ENCODE peak calls at places on chromosomes 2 and 18, in eight cellular contexts. One of them, this sample, is unnamed.

GRCh38 chr18:13287372-13287771 is 68.8 kb downstream of the LDLRAD4 start:
- DNase-seq in B cell: no peak
- DNase-seq in colonic mucosa: no peak
- DNase-seq in foreskin keratinocyte: no peak
- DNase-seq in MCF 10A: no peak
- DNase-seq in psoas muscle: no peak
- DNase-seq in GM12865: no peak
- DNase-seq in MM.1S: no peak
- DNase-seq in this sample: no peak

GRCh38 chr2:101616411-101616810 is 81.1 kb upstream of the MAP4K4 start:
- DNase-seq in GM12865: no peak
- DNase-seq in colonic mucosa: no peak
- DNase-seq in MCF 10A: no peak
- DNase-seq in psoas muscle: no peak
- DNase-seq in MM.1S: no peak
- DNase-seq in B cell: no peak
- DNase-seq in foreskin keratinocyte: no peak
- DNase-seq in this sample: no peak

GRCh38 chr2:205568620-205569019 is 113.7 kb upstream of the NRP2 start:
- DNase-seq in GM12865: no peak
- DNase-seq in psoas muscle: no peak
- DNase-seq in foreskin keratinocyte: peak; percentile 78
- DNase-seq in B cell: no peak
- DNase-seq in MCF 10A: no peak
- DNase-seq in MM.1S: no peak
- DNase-seq in colonic mucosa: no peak
- DNase-seq in this sample: no peak

GRCh38 chr2:37394263-37394662 is 49.8 kb downstream of the QPCT start:
- DNase-seq in foreskin keratinocyte: no peak
- DNase-seq in psoas muscle: no peak
- DNase-seq in MM.1S: peak; percentile 72
- DNase-seq in GM12865: peak; percentile 44
- DNase-seq in B cell: no peak
- DNase-seq in colonic mucosa: no peak
- DNase-seq in MCF 10A: no peak
- DNase-seq in this sample: no peak

GRCh38 chr2:200448460-200448859 is 61.4 kb downstream of the KCTD18 start:
- DNase-seq in GM12865: no peak
- DNase-seq in B cell: no peak
- DNase-seq in MCF 10A: no peak
- DNase-seq in colonic mucosa: no peak
- DNase-seq in psoas muscle: no peak
- DNase-seq in foreskin keratinocyte: no peak
- DNase-seq in MM.1S: no peak
- DNase-seq in this sample: no peak

GRCh38 chr2:7916670-7917069 is 765.2 kb upstream of the ID2 start:
- DNase-seq in MCF 10A: no peak
- DNase-seq in B cell: no peak
- DNase-seq in psoas muscle: no peak
- DNase-seq in colonic mucosa: no peak
- DNase-seq in foreskin keratinocyte: no peak
- DNase-seq in GM12865: no peak
- DNase-seq in MM.1S: no peak
- DNase-seq in this sample: no peak

GRCh38 chr2:33226546-33226945 is 249.9 kb upstream of the RASGRP3 start:
- DNase-seq in psoas muscle: no peak
- DNase-seq in MCF 10A: no peak
- DNase-seq in foreskin keratinocyte: no peak
- DNase-seq in MM.1S: no peak
- DNase-seq in colonic mucosa: no peak
- DNase-seq in B cell: no peak
- DNase-seq in GM12865: no peak
- DNase-seq in this sample: no peak

GRCh38 chr2:33292981-33293586 is 183.4 kb upstream of the RASGRP3 start:
- DNase-seq in GM12865: peak; percentile 24
- DNase-seq in MCF 10A: no peak
- DNase-seq in B cell: no peak
- DNase-seq in foreskin keratinocyte: no peak
- DNase-seq in colonic mucosa: no peak
- DNase-seq in MM.1S: peak; percentile 67
- DNase-seq in psoas muscle: no peak
- DNase-seq in this sample: no peak

GRCh38 chr2:85017436-85018048 is 46.6 kb downstream of the KCMF1 start:
- DNase-seq in MCF 10A: no peak
- DNase-seq in colonic mucosa: no peak
- DNase-seq in MM.1S: no peak
- DNase-seq in B cell: peak; percentile 27
- DNase-seq in psoas muscle: no peak
- DNase-seq in foreskin keratinocyte: no peak
- DNase-seq in GM12865: peak; percentile 4
- DNase-seq in this sample: no peak

GRCh38 chr18:51727780-51728179 is 530.3 kb upstream of the MEX3C start:
- DNase-seq in GM12865: peak; percentile 73
- DNase-seq in psoas muscle: no peak
- DNase-seq in foreskin keratinocyte: no peak
- DNase-seq in MM.1S: peak; percentile 38
- DNase-seq in B cell: no peak
- DNase-seq in MCF 10A: no peak
- DNase-seq in colonic mucosa: no peak
- DNase-seq in this sample: no peak

GRCh38 chr18:38811209-38811608 is 1245.6 kb upstream of the CELF4 start:
- DNase-seq in MCF 10A: no peak
- DNase-seq in MM.1S: no peak
- DNase-seq in B cell: no peak
- DNase-seq in psoas muscle: no peak
- DNase-seq in GM12865: no peak
- DNase-seq in foreskin keratinocyte: no peak
- DNase-seq in colonic mucosa: no peak
- DNase-seq in this sample: no peak

GRCh38 chr2:239487272-239487671 is 86.5 kb upstream of the HDAC4 start:
- DNase-seq in MM.1S: no peak
- DNase-seq in psoas muscle: no peak
- DNase-seq in MCF 10A: no peak
- DNase-seq in foreskin keratinocyte: no peak
- DNase-seq in colonic mucosa: no peak
- DNase-seq in GM12865: no peak
- DNase-seq in B cell: no peak
- DNase-seq in this sample: no peak

GRCh38 chr2:85584354-85584856 is at the start of gene VAMP5:
- DNase-seq in B cell: peak; percentile 71
- DNase-seq in psoas muscle: peak; percentile 70
- DNase-seq in MCF 10A: no peak
- DNase-seq in GM12865: no peak
- DNase-seq in MM.1S: no peak
- DNase-seq in foreskin keratinocyte: no peak
- DNase-seq in colonic mucosa: peak; percentile 59
- DNase-seq in this sample: no peak

GRCh38 chr18:73099759-73100158 is 232.0 kb upstream of the NETO1 start:
- DNase-seq in MCF 10A: no peak
- DNase-seq in colonic mucosa: no peak
- DNase-seq in GM12865: no peak
- DNase-seq in B cell: no peak
- DNase-seq in psoas muscle: no peak
- DNase-seq in foreskin keratinocyte: no peak
- DNase-seq in MM.1S: no peak
- DNase-seq in this sample: no peak

GRCh38 chr18:10130626-10131025 is 216.8 kb downstream of the VAPA start:
- DNase-seq in MCF 10A: no peak
- DNase-seq in MM.1S: no peak
- DNase-seq in colonic mucosa: no peak
- DNase-seq in foreskin keratinocyte: no peak
- DNase-seq in psoas muscle: no peak
- DNase-seq in B cell: no peak
- DNase-seq in GM12865: no peak
- DNase-seq in this sample: no peak

GRCh38 chr2:121128741-121129659 is 156.0 kb downstream of the TFCP2L1 start:
- DNase-seq in MCF 10A: no peak
- DNase-seq in colonic mucosa: peak; percentile 89
- DNase-seq in B cell: no peak
- DNase-seq in GM12865: peak; percentile 31
- DNase-seq in MM.1S: no peak
- DNase-seq in foreskin keratinocyte: peak; percentile 56
- DNase-seq in psoas muscle: no peak
- DNase-seq in this sample: no peak

GRCh38 chr2:235383272-235383843 is 110.5 kb upstream of the AGAP1 start:
- DNase-seq in MCF 10A: no peak
- DNase-seq in foreskin keratinocyte: no peak
- DNase-seq in MM.1S: no peak
- DNase-seq in B cell: no peak
- DNase-seq in psoas muscle: no peak
- DNase-seq in colonic mucosa: no peak
- DNase-seq in GM12865: no peak
- DNase-seq in this sample: no peak

GRCh38 chr2:228359473-228359872 is 178.0 kb upstream of the SPHKAP start:
- DNase-seq in GM12865: no peak
- DNase-seq in B cell: no peak
- DNase-seq in MM.1S: no peak
- DNase-seq in MCF 10A: no peak
- DNase-seq in colonic mucosa: no peak
- DNase-seq in foreskin keratinocyte: no peak
- DNase-seq in psoas muscle: no peak
- DNase-seq in this sample: no peak

GRCh38 chr18:76126327-76126726 is 368.7 kb downstream of the ZNF516 start:
- DNase-seq in foreskin keratinocyte: no peak
- DNase-seq in MM.1S: no peak
- DNase-seq in B cell: no peak
- DNase-seq in colonic mucosa: no peak
- DNase-seq in GM12865: no peak
- DNase-seq in psoas muscle: no peak
- DNase-seq in MCF 10A: peak; percentile 17
- DNase-seq in this sample: no peak

GRCh38 chr18:44816028-44816427 is 135.3 kb downstream of the SETBP1 start:
- DNase-seq in colonic mucosa: no peak
- DNase-seq in MCF 10A: no peak
- DNase-seq in foreskin keratinocyte: no peak
- DNase-seq in psoas muscle: no peak
- DNase-seq in MM.1S: no peak
- DNase-seq in GM12865: no peak
- DNase-seq in B cell: no peak
- DNase-seq in this sample: no peak

DNA sequence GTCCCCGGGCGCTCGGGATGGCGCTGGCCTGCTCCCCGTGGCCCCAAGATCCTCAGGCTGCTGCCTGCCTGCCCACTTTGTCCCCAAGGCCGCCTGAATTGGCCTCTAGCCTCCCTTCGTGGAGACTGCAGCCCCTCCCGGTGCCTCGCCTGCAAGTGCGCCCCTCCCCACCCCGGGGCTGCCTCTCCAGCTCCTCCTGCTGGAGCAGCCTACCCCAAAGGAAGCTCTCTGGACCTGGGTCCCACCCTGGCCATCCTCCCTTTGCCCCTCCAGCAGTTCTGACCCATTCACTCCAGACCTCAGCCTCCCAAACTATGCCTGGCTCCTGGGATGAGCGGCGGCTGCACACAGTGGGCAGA is 6.2 kb downstream of the ESPNL start:
- DNase-seq in MCF 10A: no peak
- DNase-seq in GM12865: no peak
- DNase-seq in foreskin keratinocyte: no peak
- DNase-seq in B cell: no peak
- DNase-seq in colonic mucosa: no peak
- DNase-seq in psoas muscle: no peak
- DNase-seq in MM.1S: no peak
- DNase-seq in this sample: no peak
- TF ChIP-seq CTCF in MCF 10A: no peak
- TF ChIP-seq CTCF in GM12865: no peak
- TF ChIP-seq CTCF in foreskin keratinocyte: no peak
- TF ChIP-seq CTCF in B cell: no peak
- TF ChIP-seq CTCF in colonic mucosa: no peak
- TF ChIP-seq CTCF in psoas muscle: no peak
- TF ChIP-seq CTCF in MM.1S: no peak
- TF ChIP-seq CTCF in this sample: no peak

DNA sequence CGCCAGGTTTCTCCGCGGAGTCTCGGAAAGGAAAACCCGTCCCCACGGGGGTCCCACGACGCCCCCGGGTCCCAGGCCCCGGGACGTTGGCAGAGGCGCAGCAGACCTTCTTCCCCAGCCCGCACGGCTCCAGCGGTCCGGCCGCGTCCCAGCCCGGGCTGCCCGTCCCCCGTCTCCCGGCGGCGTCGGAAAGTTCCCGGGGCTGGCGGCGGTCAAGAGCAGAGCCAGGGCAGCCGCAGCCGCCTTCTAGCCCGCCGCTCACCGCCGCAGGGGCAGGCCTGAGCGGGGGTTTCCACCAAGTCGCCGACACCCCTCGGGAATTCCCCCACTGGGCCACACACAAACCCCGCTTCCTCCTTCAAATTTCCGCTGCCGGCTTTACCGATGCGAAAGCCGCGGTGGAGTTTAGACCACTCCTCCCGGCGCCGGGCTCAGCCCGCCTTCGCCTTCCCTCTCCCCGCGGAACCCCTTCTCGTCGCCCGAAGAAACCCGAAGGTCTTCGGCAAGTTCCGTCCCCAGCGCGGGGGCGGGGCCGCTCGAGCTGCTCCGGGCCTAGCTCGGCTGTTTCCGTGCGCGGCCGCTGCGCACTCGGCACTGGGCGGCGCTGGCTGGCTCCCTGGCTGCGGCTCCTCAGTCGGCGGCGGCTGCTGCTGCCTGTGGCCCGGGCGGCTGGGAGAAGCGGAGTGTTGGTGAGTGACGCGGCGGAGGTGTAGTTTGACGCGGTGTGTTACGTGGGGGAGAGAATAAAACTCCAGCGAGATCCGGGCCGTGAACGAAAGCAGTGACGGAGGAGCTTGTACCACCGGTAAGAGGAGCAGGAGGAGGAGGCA is at the start of gene CREB1:
- DNase-seq in psoas muscle: peak; percentile 99
- DNase-seq in colonic mucosa: peak; percentile 99
- DNase-seq in MM.1S: peak; percentile 99
- DNase-seq in GM12865: peak; percentile 99
- DNase-seq in foreskin keratinocyte: peak; percentile 97
- DNase-seq in B cell: peak; percentile 100
- DNase-seq in MCF 10A: peak; percentile 98
- DNase-seq in this sample: peak; percentile 100
- TF ChIP-seq CTCF in psoas muscle: no peak
- TF ChIP-seq CTCF in colonic mucosa: no peak
- TF ChIP-seq CTCF in MM.1S: no peak
- TF ChIP-seq CTCF in GM12865: no peak
- TF ChIP-seq CTCF in foreskin keratinocyte: peak; percentile 56
- TF ChIP-seq CTCF in B cell: no peak
- TF ChIP-seq CTCF in MCF 10A: no peak
- TF ChIP-seq CTCF in this sample: no peak

DNA sequence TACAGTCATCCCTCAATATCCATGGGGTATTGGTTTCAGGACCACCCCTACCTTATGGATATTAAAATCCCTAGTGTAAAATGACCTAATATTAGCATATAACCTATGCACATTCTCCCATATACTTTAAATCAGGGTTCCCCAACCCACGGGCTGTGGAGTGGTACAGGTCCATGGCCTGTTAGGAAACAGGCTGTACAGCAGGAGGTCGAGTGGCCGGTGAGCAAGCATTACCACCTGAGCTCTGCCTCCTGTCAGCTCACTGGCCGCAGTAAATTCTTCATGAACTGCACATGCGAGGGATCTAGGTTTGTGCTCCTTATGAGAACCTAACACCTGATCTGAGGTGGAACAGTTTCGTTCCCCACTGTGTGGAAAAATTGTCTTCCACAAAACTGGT is 73.8 kb downstream of the RIF1 start:
- DNase-seq in foreskin keratinocyte: no peak
- DNase-seq in B cell: no peak
- DNase-seq in colonic mucosa: no peak
- DNase-seq in MCF 10A: no peak
- DNase-seq in GM12865: no peak
- DNase-seq in MM.1S: no peak
- DNase-seq in psoas muscle: no peak
- DNase-seq in this sample: no peak
- TF ChIP-seq CTCF in foreskin keratinocyte: no peak
- TF ChIP-seq CTCF in B cell: no peak
- TF ChIP-seq CTCF in colonic mucosa: no peak
- TF ChIP-seq CTCF in MCF 10A: no peak
- TF ChIP-seq CTCF in GM12865: no peak
- TF ChIP-seq CTCF in MM.1S: no peak
- TF ChIP-seq CTCF in psoas muscle: no peak
- TF ChIP-seq CTCF in this sample: no peak

GRCh38 chr2:168188011-168188410 is 59.4 kb downstream of the STK39 start:
- DNase-seq in MCF 10A: no peak
- DNase-seq in psoas muscle: no peak
- DNase-seq in foreskin keratinocyte: no peak
- DNase-seq in MM.1S: no peak
- DNase-seq in B cell: no peak
- DNase-seq in colonic mucosa: no peak
- DNase-seq in GM12865: no peak
- DNase-seq in this sample: no peak
- TF ChIP-seq CTCF in MCF 10A: no peak
- TF ChIP-seq CTCF in psoas muscle: no peak
- TF ChIP-seq CTCF in foreskin keratinocyte: no peak
- TF ChIP-seq CTCF in MM.1S: no peak
- TF ChIP-seq CTCF in B cell: no peak
- TF ChIP-seq CTCF in colonic mucosa: no peak
- TF ChIP-seq CTCF in GM12865: no peak
- TF ChIP-seq CTCF in this sample: no peak

This sample was measured in natural killer cell.